ENCODE peak calls at places on chromosome 2, in six cellular contexts. K is mesenchymal stem cell, B is IMR-90, X is H9, I is neuronal stem cell, O is trophoblast cell. N is an unnamed sample.

GRCh38 chr2:109127556-109127955 is 1.4 kb upstream of the SH3RF3 start:
- DNase-seq in O (no peak), B (no peak), X (no peak), I (no peak), K (no peak), N (no peak)

GRCh38 chr2:97806738-97807618 is 93.6 kb downstream of the ZAP70 start:
- DNase-seq in B (peak; percentile 69), O (peak; percentile 61), X (peak; percentile 81), K (peak; percentile 70), I (peak; percentile 55), N (peak; percentile 88)

GRCh38 chr2:216590780-216591179 is 42.4 kb upstream of the IGFBP2 start:
- DNase-seq in B (peak; percentile 51), X (peak; percentile 50), K (peak; percentile 28), O (no peak), I (no peak), N (peak; percentile 58)

GRCh38 chr2:18238231-18238630 is 322.2 kb downstream of the RDH14 start:
- DNase-seq in I (no peak), O (peak; percentile 62), B (no peak), K (no peak), X (no peak), N (peak; percentile 68)

GRCh38 chr2:235312571-235312970 is 181.3 kb upstream of the AGAP1 start:
- DNase-seq in X (no peak), I (no peak), O (no peak), K (no peak), B (no peak), N (no peak)

GRCh38 chr2:13611939-13612338 is 895.2 kb downstream of the TRIB2 start:
- DNase-seq in K (no peak), X (peak; percentile 29), O (no peak), I (no peak), B (no peak), N (peak; percentile 35)

GRCh38 chr2:217621391-217621801 is 381.4 kb downstream of the TNS1 start:
- DNase-seq in X (no peak), O (no peak), B (peak; percentile 13), I (no peak), K (peak; percentile 56), N (no peak)

GRCh38 chr2:111918383-111918806 is 20.0 kb downstream of the MERTK start:
- DNase-seq in X (no peak), I (no peak), B (peak; percentile 97), O (no peak), K (no peak), N (no peak)

DNA sequence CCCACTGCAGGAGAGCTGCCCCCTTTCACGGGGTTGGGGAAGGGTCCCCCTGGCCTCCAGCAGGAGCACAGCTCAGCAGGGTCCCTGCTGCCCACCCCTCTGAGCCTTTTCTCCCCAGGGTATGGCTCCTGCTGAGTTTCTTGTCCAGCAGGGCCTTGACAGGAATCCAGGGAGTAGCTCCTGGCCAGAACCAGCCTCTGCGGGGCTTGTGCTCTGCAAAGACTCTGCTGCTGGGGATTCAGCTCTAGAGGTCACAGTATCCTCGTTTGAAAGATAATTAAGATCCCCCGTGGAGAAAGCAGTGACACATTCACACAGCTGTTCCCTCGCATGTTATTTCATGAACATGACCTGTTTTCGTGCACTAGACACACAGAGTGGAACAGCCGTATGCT is 21.2 kb downstream of the FOSL2 start:
- DNase-seq in K (no peak), B (no peak), I (no peak), O (no peak), X (no peak), N (no peak)
- H3K27ac ChIP-seq in K (peak overlapping the region; percentile 31), B (peak overlapping the region; percentile 0), I (no peak overlapping the region), O (no peak overlapping the region), X (no peak overlapping the region), N (no peak overlapping the region)

GRCh38 chr2:122999258-122999657 is 1025.8 kb upstream of the CNTNAP5 start:
- DNase-seq in K (no peak), X (no peak), I (no peak), O (no peak), B (no peak), N (no peak)
- H2AK5ac ChIP-seq in K (no peak overlapping the region), X (no peak overlapping the region), I (no peak overlapping the region), O (no peak overlapping the region), B (no peak overlapping the region), N (no peak overlapping the region)

DNA sequence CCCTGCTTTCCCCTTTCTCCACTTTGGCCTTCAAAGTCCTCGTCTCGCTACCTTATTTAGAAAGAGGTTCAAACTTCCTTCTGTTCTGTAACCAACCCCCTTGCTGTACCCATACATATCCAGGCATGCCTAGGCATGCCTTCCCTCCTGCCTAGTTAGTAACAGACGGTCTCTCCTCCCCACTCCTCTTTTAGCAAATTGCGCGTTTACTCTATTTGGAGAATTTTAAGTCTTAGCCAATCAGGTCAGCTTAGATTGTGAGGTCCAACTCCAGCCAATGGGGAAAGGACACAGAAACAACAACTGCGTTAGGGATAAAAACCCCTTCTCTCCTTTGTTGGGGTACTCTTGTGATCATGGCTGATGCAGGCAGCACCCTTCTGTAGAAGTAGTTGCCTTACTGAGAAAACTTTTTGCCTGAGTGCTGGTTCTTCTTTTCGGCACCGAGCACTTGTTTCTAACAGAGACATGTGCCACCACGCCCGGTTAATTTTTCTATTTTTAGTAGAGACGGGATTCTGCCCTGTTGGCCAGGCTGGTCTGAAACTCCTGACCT is 85.9 kb upstream of the FOXI3 start:
- DNase-seq in X (peak; percentile 72), O (no peak), B (no peak), K (no peak), I (no peak), N (no peak)
- H3K4ac ChIP-seq in X (no peak overlapping the region), O (no peak overlapping the region), B (no peak overlapping the region), K (no peak overlapping the region), I (no peak overlapping the region), N (peak overlapping the region; percentile 56)

DNA sequence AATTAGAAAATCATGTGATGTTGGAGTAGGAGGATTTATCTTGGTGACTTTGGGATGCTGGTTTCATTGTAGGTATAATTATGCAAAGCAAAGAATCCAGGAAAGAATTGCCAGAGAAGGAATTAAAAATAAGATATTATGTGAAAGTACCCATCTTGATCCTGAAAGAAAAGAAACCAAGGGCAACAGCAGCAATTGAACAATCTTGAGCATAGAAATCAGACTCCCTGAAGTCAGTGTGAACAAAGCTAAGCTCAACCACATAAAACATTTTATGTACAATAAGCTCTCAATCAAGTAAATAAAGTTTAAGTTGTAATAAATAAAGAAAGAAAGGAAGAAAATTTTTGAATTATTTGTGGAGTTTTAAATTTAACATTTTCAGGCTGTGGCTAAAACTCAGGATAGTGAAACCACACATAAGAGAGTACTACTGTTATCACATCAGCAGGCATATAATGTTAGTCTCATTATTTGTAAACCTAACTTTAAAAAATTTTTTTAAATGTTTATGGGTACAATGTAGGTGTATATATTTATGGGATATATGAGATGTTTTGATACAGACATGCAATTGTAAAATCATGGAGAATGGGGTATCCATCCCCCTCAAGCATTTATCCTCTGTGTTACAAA is 32.8 kb upstream of the GPR55 start:
- DNase-seq in X (no peak), O (no peak), I (no peak), K (no peak), B (no peak), N (no peak)
- H3K27ac ChIP-seq in X (no peak overlapping the region), O (no peak overlapping the region), I (no peak overlapping the region), K (no peak overlapping the region), B (no peak overlapping the region), N (no peak overlapping the region)

GRCh38 chr2:37231251-37232130 is at the start of the genes CEBPZ and NDUFAF7:
- DNase-seq in X (peak; percentile 85), K (peak; percentile 96), O (peak; percentile 94), B (peak; percentile 94), I (peak; percentile 74), N (peak; percentile 96)
- H2AK5ac ChIP-seq in X (no peak within 1 kb of the TSS), K (peak within 1 kb of the TSS; percentile 65), O (peak within 1 kb of the TSS; percentile 86), B (peak within 1 kb of the TSS; percentile 63), I (peak within 1 kb of the TSS; percentile 61), N (peak within 1 kb of the TSS; percentile 94)

GRCh38 chr2:10922307-10923006 is 10.7 kb downstream of the KCNF1 start:
- DNase-seq in O (no peak), K (no peak), B (no peak), I (no peak), X (no peak), N (no peak)
- H3K4ac ChIP-seq in O (no peak overlapping the region), K (no peak overlapping the region), B (no peak overlapping the region), I (no peak overlapping the region), X (no peak overlapping the region), N (no peak overlapping the region)

GRCh38 chr2:45681675-45682074 is 30.2 kb downstream of the PRKCE start:
- DNase-seq in K (peak; percentile 91), O (peak; percentile 22), I (no peak), X (no peak), B (peak; percentile 88), N (peak; percentile 43)

GRCh38 chr2:45680351-45680967 is 29.0 kb downstream of the PRKCE start:
- DNase-seq in O (no peak), B (no peak), X (no peak), I (no peak), K (no peak), N (no peak)

GRCh38 chr2:45675130-45675812 is 23.8 kb downstream of the PRKCE start:
- DNase-seq in I (no peak), B (no peak), K (no peak), O (peak; percentile 73), X (no peak), N (peak; percentile 13)

GRCh38 chr2:45676088-45676487 is 24.6 kb downstream of the PRKCE start:
- DNase-seq in X (no peak), K (no peak), B (no peak), O (no peak), I (no peak), N (no peak)

DNA sequence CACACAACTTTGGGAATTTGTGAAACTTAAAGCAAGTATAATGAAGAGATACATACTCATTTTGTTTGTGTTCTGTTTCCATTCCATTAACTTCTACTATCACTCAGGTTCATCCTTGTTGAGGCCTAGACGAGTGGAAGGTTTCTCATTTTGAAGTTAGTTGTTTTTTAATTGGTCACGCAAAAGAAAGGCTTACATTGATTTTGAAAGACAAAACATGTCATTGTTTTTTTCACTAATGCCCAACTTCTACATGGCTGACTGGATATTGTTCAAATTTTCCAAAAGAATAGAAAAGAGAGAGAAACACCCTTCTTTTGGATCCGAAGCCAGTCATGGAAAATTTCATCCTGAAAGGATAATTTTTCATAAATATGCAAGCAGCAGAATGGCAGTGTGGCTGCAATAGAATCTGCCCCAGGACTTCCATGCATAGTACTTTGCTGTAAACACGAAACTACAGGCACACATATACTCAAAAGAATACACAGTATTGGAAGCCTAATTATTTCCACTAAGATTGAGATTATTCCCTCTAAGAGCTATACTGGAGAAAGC is 27.4 kb downstream of the PRKCE start:
- DNase-seq in O (no peak), B (no peak), I (no peak), K (no peak), X (no peak), N (no peak)
- H3K27ac ChIP-seq in O (no peak overlapping the region), B (no peak overlapping the region), I (no peak overlapping the region), K (no peak overlapping the region), X (no peak overlapping the region), N (no peak overlapping the region)

DNA sequence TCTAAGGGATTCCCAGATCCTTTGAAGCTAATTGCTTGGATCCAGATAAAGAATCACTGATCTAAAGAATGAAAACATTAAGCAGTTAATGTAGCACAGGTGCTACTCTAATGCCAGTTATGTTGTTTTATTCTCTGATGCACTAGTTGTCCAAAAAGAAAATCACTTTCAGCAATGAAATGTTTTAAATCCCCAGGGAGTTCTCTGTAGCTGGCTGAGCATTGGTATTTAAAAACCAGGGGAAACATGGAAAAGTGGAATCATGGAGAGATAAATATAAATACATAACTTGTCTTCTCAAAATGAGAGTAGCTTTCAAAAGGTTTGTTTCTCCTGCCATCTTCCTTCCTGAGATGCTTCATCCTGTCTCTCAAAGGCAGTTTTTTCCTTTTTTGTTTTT is 37.7 kb downstream of the CD302 start:
- DNase-seq in K (no peak), X (no peak), I (no peak), O (no peak), B (no peak), N (no peak)
- H2AK5ac ChIP-seq in K (no peak overlapping the region), X (no peak overlapping the region), I (no peak overlapping the region), O (no peak overlapping the region), B (no peak overlapping the region), N (no peak overlapping the region)

GRCh38 chr2:205273627-205274026 is 408.7 kb upstream of the NRP2 start:
- DNase-seq in X (no peak), O (no peak), B (no peak), I (no peak), K (peak; percentile 8), N (no peak)
- H3K4ac ChIP-seq in X (no peak overlapping the region), O (no peak overlapping the region), B (no peak overlapping the region), I (no peak overlapping the region), K (no peak overlapping the region), N (no peak overlapping the region)

N was measured in mesendoderm.